ENCODE peak calls at places on chromosomes 6 and 20, in nine cellular contexts. G, S, A, C, Q, D, W, Z and B are unnamed samples.

GRCh38 chr6:43090557-43090952 is 14.4 kb downstream of the PTK7 start:
- DNase-seq in S (no peak), C (no peak), Z (no peak), A (no peak), G (no peak), D (peak), W (no peak), Q (no peak), B (no peak)

GRCh38 chr6:36769676-36770499 is 69.4 kb downstream of the CPNE5 start:
- DNase-seq in A (peak), Q (no peak), S (no peak), Z (no peak), C (peak), D (peak), W (no peak), G (no peak), B (peak)

GRCh38 chr6:55892749-55893357 is 17.5 kb upstream of the BMP5 start:
- DNase-seq in A (no peak), W (no peak), S (no peak), Q (no peak), Z (no peak), G (no peak), D (peak), C (no peak), B (peak)

GRCh38 chr6:36124881-36125280 is 5.4 kb upstream of the MAPK13 start:
- DNase-seq in D (no peak), W (no peak), Q (no peak), G (no peak), Z (no peak), C (no peak), S (no peak), A (no peak), B (no peak)

GRCh38 chr20:36629719-36630340 is 16.2 kb downstream of the SLA2 start:
- DNase-seq in Z (no peak), A (no peak), G (no peak), W (no peak), D (no peak), Q (no peak), S (no peak), C (no peak), B (no peak)

GRCh38 chr6:81735756-81736380 is 16.6 kb downstream of the TENT5A start:
- DNase-seq in S (no peak), D (peak), G (no peak), W (no peak), Q (no peak), A (peak), C (no peak), Z (no peak), B (peak)

GRCh38 chr6:35731736-35732532 is 4.9 kb upstream of the ARMC12 start:
- DNase-seq in Z (peak), Q (peak), G (peak), S (peak), W (peak), D (peak), A (peak), C (peak), B (peak)

GRCh38 chr20:17536944-17537444 is 5.8 kb upstream of the BFSP1 start:
- DNase-seq in G (peak), D (peak), Q (no peak), A (peak), C (peak), Z (peak), S (no peak), W (peak), B (peak)

GRCh38 chr6:144264270-144265060 is 20.7 kb upstream of the UTRN start:
- DNase-seq in Z (peak), G (no peak), Q (no peak), A (peak), W (no peak), D (peak), S (no peak), C (peak), B (peak)

GRCh38 chr20:63322146-63322922 is 29.3 kb downstream of the COL20A1 start:
- DNase-seq in A (no peak), Z (peak), C (no peak), S (no peak), W (peak), G (no peak), Q (peak), D (no peak), B (no peak)

GRCh38 chr6:108779521-108779920 is 68.7 kb upstream of the ARMC2 start:
- DNase-seq in A (no peak), Z (no peak), G (no peak), Q (no peak), S (no peak), D (no peak), C (no peak), W (no peak), B (no peak)

GRCh38 chr20:14189794-14190402 is 147.5 kb downstream of the FLRT3 start:
- DNase-seq in D (peak), C (no peak), S (no peak), G (no peak), W (peak), Z (no peak), Q (no peak), A (peak), B (peak)

GRCh38 chr6:133326584-133326983 is 85.4 kb downstream of the EYA4 start:
- DNase-seq in Q (no peak), D (no peak), G (no peak), Z (no peak), S (no peak), C (peak), W (peak), A (peak), B (no peak)

GRCh38 chr6:112035446-112035845 is 18.5 kb upstream of the CCN6 start:
- DNase-seq in G (no peak), Z (no peak), W (no peak), D (no peak), C (peak), Q (no peak), A (no peak), S (no peak), B (no peak)

GRCh38 chr6:146090474-146090873 is 61.6 kb downstream of the GRM1 start:
- DNase-seq in W (no peak), G (no peak), S (no peak), Z (no peak), Q (no peak), A (peak), C (no peak), D (no peak), B (no peak)

GRCh38 chr6:167094436-167094819 is 28.5 kb upstream of the CCR6 start:
- DNase-seq in A (peak), Z (no peak), D (no peak), Q (no peak), C (peak), S (no peak), W (no peak), G (no peak), B (no peak)

GRCh38 chr6:56377295-56377694 is 129.9 kb upstream of the COL21A1 start:
- DNase-seq in D (no peak), S (no peak), C (no peak), A (no peak), W (no peak), Z (no peak), G (no peak), Q (no peak), B (no peak)

GRCh38 chr6:63802606-63803206 is 167.1 kb downstream of the PHF3 start:
- DNase-seq in W (peak), A (peak), G (no peak), Z (no peak), S (no peak), Q (no peak), C (no peak), D (peak), B (peak)

GRCh38 chr6:137259349-137259748 is 40.2 kb upstream of the IFNGR1 start:
- DNase-seq in S (no peak), C (no peak), Z (no peak), Q (no peak), G (no peak), A (peak), D (peak), W (no peak), B (peak)

GRCh38 chr6:34129753-34130152 is 16.1 kb downstream of the GRM4 start:
- DNase-seq in S (no peak), C (no peak), Z (no peak), Q (no peak), W (no peak), G (no peak), D (no peak), A (no peak), B (no peak)

GRCh38 chr6:24650365-24650764 is 4.4 kb upstream of the KIAA0319 start:
- DNase-seq in C (no peak), W (no peak), D (no peak), Z (no peak), Q (no peak), A (no peak), G (no peak), S (no peak), B (no peak)

GRCh38 chr20:50704971-50705370 is 13.6 kb upstream of the RIPOR3 start:
- DNase-seq in A (peak), C (no peak), Q (no peak), D (peak), Z (no peak), G (no peak), W (no peak), S (no peak), B (peak)

GRCh38 chr6:24583463-24584389 is 62.3 kb downstream of the KIAA0319 start:
- DNase-seq in S (peak), W (peak), D (peak), Q (no peak), C (no peak), Z (peak), A (peak), G (peak), B (peak)

GRCh38 chr6:156183678-156184077 is 593.5 kb upstream of the ARID1B start:
- DNase-seq in Z (no peak), D (no peak), A (no peak), G (no peak), W (no peak), Q (no peak), C (no peak), S (no peak), B (no peak)

GRCh38 chr20:41248371-41249024 is 69.0 kb downstream of the ZHX3 start:
- DNase-seq in G (no peak), Z (peak), A (peak), W (no peak), Q (no peak), C (no peak), D (no peak), S (no peak), B (peak)

GRCh38 chr6:167056370-167056769 is 57.2 kb downstream of the CEP43 start:
- DNase-seq in Q (no peak), S (peak), G (no peak), Z (no peak), W (no peak), D (no peak), C (no peak), A (peak), B (no peak)

GRCh38 chr6:153117986-153118886 is 12.8 kb downstream of the RGS17 start:
- DNase-seq in S (peak), W (no peak), D (peak), Q (no peak), G (no peak), Z (no peak), A (peak), C (peak), B (peak)

GRCh38 chr6:102150549-102150948 is 757.0 kb downstream of the GRIK2 start:
- DNase-seq in S (no peak), Z (no peak), Q (no peak), W (no peak), D (no peak), A (no peak), C (no peak), G (no peak), B (no peak)

GRCh38 chr6:52560462-52560861 is 16.4 kb downstream of the TRAM2 start:
- DNase-seq in C (peak), W (no peak), Q (no peak), Z (no peak), S (no peak), A (peak), D (no peak), G (no peak), B (no peak)

GRCh38 chr6:13422601-13423247 is 64.7 kb downstream of the GFOD1 start:
- DNase-seq in G (no peak), C (no peak), A (peak), S (no peak), D (peak), W (no peak), Z (no peak), Q (no peak), B (no peak)

GRCh38 chr6:4950849-4951533 is 52.8 kb downstream of the RPP40 start:
- DNase-seq in G (no peak), W (no peak), S (no peak), Z (no peak), Q (no peak), C (no peak), A (peak), D (no peak), B (no peak)

GRCh38 chr6:112933947-112934346 is 586.8 kb downstream of the RFPL4B start:
- DNase-seq in W (no peak), D (peak), Q (no peak), S (no peak), C (no peak), A (peak), Z (no peak), G (no peak), B (peak)

GRCh38 chr6:27478141-27478705 is 5.3 kb upstream of the ZNF184 start:
- DNase-seq in C (no peak), Z (no peak), W (no peak), G (peak), S (no peak), Q (no peak), A (peak), D (peak), B (peak)

GRCh38 chr6:27479319-27480182 is 6.6 kb upstream of the ZNF184 start:
- DNase-seq in G (peak), W (peak), D (peak), S (peak), Q (peak), A (peak), C (peak), Z (peak), B (peak)

GRCh38 chr6:27478706-27479318 is 5.9 kb upstream of the ZNF184 start:
- DNase-seq in W (peak), C (peak), Z (peak), G (peak), S (peak), Q (no peak), A (peak), D (peak), B (peak)

GRCh38 chr6:27476090-27476489 is 3.2 kb upstream of the ZNF184 start:
- DNase-seq in D (no peak), W (no peak), S (no peak), G (no peak), Z (no peak), C (no peak), Q (no peak), A (no peak), B (no peak)

DNA sequence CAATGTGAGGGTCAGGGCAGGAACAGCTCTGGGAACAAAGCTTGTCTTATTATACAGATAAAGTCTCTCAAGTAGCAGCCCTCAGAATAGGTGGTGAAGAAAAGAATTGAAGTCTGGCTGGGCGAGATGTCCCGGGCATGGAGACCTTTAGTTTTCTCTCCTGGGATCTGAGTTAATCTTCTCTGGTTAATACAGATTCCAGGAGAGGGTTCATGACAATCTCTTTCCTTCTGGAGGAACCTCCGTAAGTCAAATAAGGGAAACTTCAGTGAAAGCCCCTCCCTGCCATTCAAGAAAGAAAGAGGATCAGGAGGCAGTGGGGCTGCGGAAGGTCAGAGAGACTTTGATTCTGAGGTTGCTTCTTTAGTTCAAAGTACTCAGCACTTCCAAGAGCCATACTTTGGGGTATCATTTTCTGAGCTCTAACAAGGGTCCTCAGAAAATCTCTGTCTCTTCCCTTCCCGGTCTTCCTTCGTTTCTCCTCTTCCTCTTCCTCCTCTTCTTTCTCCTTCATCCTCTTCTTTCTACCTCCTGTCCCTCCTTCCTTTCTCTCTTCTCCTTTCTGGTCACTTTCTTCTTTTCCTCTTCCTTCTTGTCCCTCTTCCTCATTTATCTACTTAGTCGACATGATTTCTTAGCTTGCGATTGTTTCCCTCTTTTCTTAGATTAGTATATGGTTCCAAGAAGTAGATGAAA is 4.6 kb upstream of the ZNF184 start:
- DNase-seq in A (no peak), D (no peak), S (no peak), G (no peak), Z (no peak), C (no peak), Q (no peak), W (no peak), B (no peak)
- H3K4me3 ChIP-seq in A (peak), D (peak), S (peak), G (peak), Z (peak), C (peak), Q (no peak), W (peak), B (peak)

GRCh38 chr6:20873425-20874190 is 339.4 kb downstream of the CDKAL1 start:
- DNase-seq in Z (no peak), W (peak), A (no peak), D (no peak), C (no peak), G (no peak), S (no peak), Q (no peak), B (peak)
- TF ChIP-seq CTCF in Z (no peak), W (peak), A (no peak), D (peak), C (peak), G (peak), S (peak), Q (no peak), B (no peak)

DNA sequence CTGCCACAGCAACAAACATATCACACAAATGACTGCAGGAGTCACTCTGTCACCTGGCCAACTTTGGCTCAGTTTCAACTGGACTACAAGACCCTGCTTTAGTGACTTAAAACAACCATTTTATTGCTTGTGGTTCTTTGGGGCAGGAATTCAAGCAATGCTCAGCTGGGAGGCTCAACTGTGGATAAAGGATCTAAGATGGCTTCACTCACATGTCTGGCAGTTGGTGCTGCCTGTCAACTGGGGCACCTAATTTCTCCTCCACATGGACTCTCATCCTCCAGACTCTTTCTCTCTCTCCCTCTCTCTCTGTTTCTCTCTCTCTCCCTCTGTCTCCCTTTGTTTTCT is 2.8 kb upstream of the EPB41L2 start:
- DNase-seq in S (no peak), W (no peak), G (no peak), D (no peak), Q (no peak), A (no peak), C (peak), Z (no peak), B (no peak)
- H3K4me3 ChIP-seq in S (no peak), W (no peak), G (no peak), D (no peak), Q (no peak), A (no peak), C (no peak), Z (no peak), B (no peak)

GRCh38 chr6:149823013-149823412 is 41.1 kb downstream of the LRP11 start:
- DNase-seq in S (no peak), G (peak), C (no peak), W (no peak), A (no peak), D (no peak), Q (no peak), Z (no peak), B (no peak)
- TF ChIP-seq CTCF in S (no peak), G (peak), C (no peak), W (peak), A (no peak), D (no peak), Q (no peak), Z (no peak), B (no peak)